ENCODE peak calls at places on chromosome 6, in four cellular contexts. One of them, this sample, is unnamed.

GRCh38 chr6:143125896-143126573 is 65.3 kb downstream of the AIG1 start:
- DNase-seq in lung microvascular endothelial cell: no peak
- DNase-seq in ELR: peak; percentile 32
- DNase-seq in GM20000: no peak
- DNase-seq in this sample: no peak

GRCh38 chr6:132063204-132063603 is 112.0 kb upstream of the CCN2 start:
- DNase-seq in lung microvascular endothelial cell: peak; percentile 24
- DNase-seq in ELR: peak; percentile 23
- DNase-seq in GM20000: no peak
- DNase-seq in this sample: peak; percentile 84

GRCh38 chr6:25927721-25928359 is 2.7 kb downstream of the SLC17A2 start:
- DNase-seq in lung microvascular endothelial cell: no peak
- DNase-seq in ELR: no peak
- DNase-seq in GM20000: no peak
- DNase-seq in this sample: no peak

GRCh38 chr6:38279423-38279822 is 360.3 kb downstream of the BTBD9 start:
- DNase-seq in lung microvascular endothelial cell: no peak
- DNase-seq in ELR: peak; percentile 21
- DNase-seq in GM20000: no peak
- DNase-seq in this sample: peak; percentile 34

GRCh38 chr6:99589290-99589672 is 17.4 kb upstream of the PRDM13 start:
- DNase-seq in lung microvascular endothelial cell: no peak
- DNase-seq in ELR: peak; percentile 36
- DNase-seq in GM20000: no peak
- DNase-seq in this sample: no peak

GRCh38 chr6:6993503-6994237 is 114.1 kb upstream of the RREB1 start:
- DNase-seq in lung microvascular endothelial cell: no peak
- DNase-seq in ELR: no peak
- DNase-seq in GM20000: no peak
- DNase-seq in this sample: no peak

GRCh38 chr6:43796910-43797890 is 27.2 kb downstream of the VEGFA start:
- DNase-seq in lung microvascular endothelial cell: no peak
- DNase-seq in ELR: no peak
- DNase-seq in GM20000: no peak
- DNase-seq in this sample: peak; percentile 46

GRCh38 chr6:106882601-106883518 is 91.7 kb downstream of the CD24 start:
- DNase-seq in lung microvascular endothelial cell: no peak
- DNase-seq in ELR: no peak
- DNase-seq in GM20000: no peak
- DNase-seq in this sample: no peak

GRCh38 chr6:46380152-46380807 is 111.0 kb downstream of the RCAN2 start:
- DNase-seq in lung microvascular endothelial cell: no peak
- DNase-seq in ELR: no peak
- DNase-seq in GM20000: no peak
- DNase-seq in this sample: no peak

GRCh38 chr6:36752187-36752885 is 54.7 kb downstream of the RAB44 start:
- DNase-seq in lung microvascular endothelial cell: no peak
- DNase-seq in ELR: peak; percentile 52
- DNase-seq in GM20000: no peak
- DNase-seq in this sample: no peak

GRCh38 chr6:148885920-148886845 is 139.4 kb downstream of the UST start:
- DNase-seq in lung microvascular endothelial cell: no peak
- DNase-seq in ELR: no peak
- DNase-seq in GM20000: no peak
- DNase-seq in this sample: no peak

GRCh38 chr6:108850669-108851467 is 2.6 kb downstream of the ARMC2 start:
- DNase-seq in lung microvascular endothelial cell: peak; percentile 60
- DNase-seq in ELR: no peak
- DNase-seq in GM20000: no peak
- DNase-seq in this sample: peak; percentile 19

GRCh38 chr6:155274533-155274932 is 10.7 kb downstream of the CLDN20 start:
- DNase-seq in lung microvascular endothelial cell: peak; percentile 49
- DNase-seq in ELR: peak; percentile 70
- DNase-seq in GM20000: no peak
- DNase-seq in this sample: no peak

GRCh38 chr6:161924516-161925116 is 650.8 kb upstream of the AGPAT4 start:
- DNase-seq in lung microvascular endothelial cell: no peak
- DNase-seq in ELR: no peak
- DNase-seq in GM20000: no peak
- DNase-seq in this sample: no peak

GRCh38 chr6:11413728-11414127 is 123.8 kb upstream of the TMEM170B start:
- DNase-seq in lung microvascular endothelial cell: no peak
- DNase-seq in ELR: peak; percentile 58
- DNase-seq in GM20000: no peak
- DNase-seq in this sample: no peak

GRCh38 chr6:112429226-112429625 is 82.1 kb downstream of the RFPL4B start:
- DNase-seq in lung microvascular endothelial cell: no peak
- DNase-seq in ELR: peak; percentile 35
- DNase-seq in GM20000: no peak
- DNase-seq in this sample: peak; percentile 45

GRCh38 chr6:166903500-166903899 is 52.9 kb downstream of the RNASET2 start:
- DNase-seq in lung microvascular endothelial cell: peak; percentile 59
- DNase-seq in ELR: no peak
- DNase-seq in GM20000: peak; percentile 4
- DNase-seq in this sample: no peak

GRCh38 chr6:41901882-41902519 is 6.8 kb upstream of the USP49 start:
- DNase-seq in lung microvascular endothelial cell: peak; percentile 40
- DNase-seq in ELR: peak; percentile 35
- DNase-seq in GM20000: peak; percentile 33
- DNase-seq in this sample: no peak

GRCh38 chr6:17877196-17877889 is 110.1 kb downstream of the KIF13A start:
- DNase-seq in lung microvascular endothelial cell: no peak
- DNase-seq in ELR: peak; percentile 83
- DNase-seq in GM20000: no peak
- DNase-seq in this sample: peak; percentile 62

GRCh38 chr6:113147544-113147943 is 709.6 kb upstream of the MARCKS start:
- DNase-seq in lung microvascular endothelial cell: no peak
- DNase-seq in ELR: peak; percentile 4
- DNase-seq in GM20000: no peak
- DNase-seq in this sample: no peak

GRCh38 chr6:12014027-12014872 is 2.1 kb downstream of the HIVEP1 start:
- DNase-seq in lung microvascular endothelial cell: peak; percentile 49
- DNase-seq in ELR: peak; percentile 93
- DNase-seq in GM20000: no peak
- DNase-seq in this sample: no peak

GRCh38 chr6:80638222-80639055 is 532.0 kb downstream of the BCKDHB start:
- DNase-seq in lung microvascular endothelial cell: peak; percentile 79
- DNase-seq in ELR: peak; percentile 96
- DNase-seq in GM20000: no peak
- DNase-seq in this sample: peak; percentile 19

This sample was measured in cardiac muscle cell.